ENCODE peak calls at places on chromosome 17, in six cellular contexts. X is CD8-positive, alpha-beta T cell; V is lung; J is IMR-90; H is tibial nerve; L is thoracic aorta. E is an unnamed sample.

GRCh38 chr17:66711936-66712335 is 123.0 kb upstream of the CACNG5 start:
- DNase-seq in V (peak), J (no peak), L (no peak), X (no peak), H (peak), E (no peak)

GRCh38 chr17:27764589-27764988 is 35.7 kb downstream of the NOS2 start:
- DNase-seq in L (no peak), J (no peak), V (no peak), X (no peak), H (no peak), E (no peak)

GRCh38 chr17:47935961-47936360 is 5.4 kb upstream of the PNPO start:
- DNase-seq in X (no peak), V (no peak), J (peak), L (no peak), H (no peak), E (peak)

GRCh38 chr17:73625006-73625405 is 19.2 kb downstream of the SDK2 start:
- DNase-seq in H (no peak), V (no peak), X (no peak), L (no peak), J (no peak), E (peak)

GRCh38 chr17:3603119-3603869 is 5.9 kb downstream of the TRPV1 start:
- DNase-seq in V (no peak), X (no peak), H (no peak), L (no peak), J (peak), E (peak)

GRCh38 chr17:10130733-10131132 is 67.7 kb downstream of the GAS7 start:
- DNase-seq in H (no peak), X (no peak), L (no peak), V (no peak), J (peak), E (no peak)

GRCh38 chr17:4551141-4551540 is 4.0 kb downstream of the MYBBP1A start:
- DNase-seq in V (no peak), X (no peak), J (no peak), L (no peak), H (no peak), E (no peak)

GRCh38 chr17:16934133-16934795 is 37.7 kb downstream of the TNFRSF13B start:
- DNase-seq in V (no peak), J (no peak), X (no peak), H (no peak), L (no peak), E (no peak)

GRCh38 chr17:12254460-12254859 is 233.8 kb downstream of the MAP2K4 start:
- DNase-seq in X (no peak), V (no peak), L (no peak), J (no peak), H (no peak), E (no peak)

GRCh38 chr17:42682400-42683384 is at the start of gene CNTNAP1:
- DNase-seq in L (no peak), X (no peak), J (peak), V (no peak), H (no peak), E (no peak)

GRCh38 chr17:11871773-11872172 is 125.5 kb downstream of the ZNF18 start:
- DNase-seq in L (no peak), X (no peak), V (no peak), H (no peak), J (no peak), E (no peak)

GRCh38 chr17:77363821-77364361 is 223.1 kb downstream of the SEC14L1 start:
- DNase-seq in L (no peak), X (no peak), V (no peak), J (peak), H (no peak), E (no peak)

GRCh38 chr17:44269795-44270320 is 1.9 kb upstream of the SLC4A1 start:
- DNase-seq in H (no peak), V (no peak), X (no peak), J (no peak), L (no peak), E (no peak)
- H3K27ac ChIP-seq in H (no peak), V (no peak), X (no peak), J (no peak), L (no peak), E (no peak)

DNA sequence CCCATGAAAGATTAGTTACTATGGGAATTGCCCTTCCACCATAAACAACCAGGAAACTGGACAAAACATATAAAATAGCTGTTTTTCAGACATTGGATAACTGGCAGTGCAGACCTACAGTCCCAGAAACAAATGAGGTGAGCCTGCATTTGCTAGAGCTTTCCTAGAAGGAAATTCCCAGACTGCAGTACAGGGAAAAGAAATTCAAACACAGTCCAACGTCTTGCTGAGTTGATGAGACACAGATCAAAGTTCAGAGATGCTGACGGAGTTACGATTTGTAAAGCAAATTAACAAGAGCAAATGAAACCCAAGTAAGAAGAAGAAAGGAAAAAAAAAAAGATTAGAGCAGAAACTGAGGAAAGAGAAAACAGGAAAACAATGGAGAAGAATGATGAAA is 41.3 kb upstream of the MNT start:
- DNase-seq in V (no peak), L (no peak), X (no peak), H (no peak), J (peak), E (no peak)
- H3K27ac ChIP-seq in V (no peak), L (no peak), X (no peak), H (no peak), J (no peak), E (no peak)

DNA sequence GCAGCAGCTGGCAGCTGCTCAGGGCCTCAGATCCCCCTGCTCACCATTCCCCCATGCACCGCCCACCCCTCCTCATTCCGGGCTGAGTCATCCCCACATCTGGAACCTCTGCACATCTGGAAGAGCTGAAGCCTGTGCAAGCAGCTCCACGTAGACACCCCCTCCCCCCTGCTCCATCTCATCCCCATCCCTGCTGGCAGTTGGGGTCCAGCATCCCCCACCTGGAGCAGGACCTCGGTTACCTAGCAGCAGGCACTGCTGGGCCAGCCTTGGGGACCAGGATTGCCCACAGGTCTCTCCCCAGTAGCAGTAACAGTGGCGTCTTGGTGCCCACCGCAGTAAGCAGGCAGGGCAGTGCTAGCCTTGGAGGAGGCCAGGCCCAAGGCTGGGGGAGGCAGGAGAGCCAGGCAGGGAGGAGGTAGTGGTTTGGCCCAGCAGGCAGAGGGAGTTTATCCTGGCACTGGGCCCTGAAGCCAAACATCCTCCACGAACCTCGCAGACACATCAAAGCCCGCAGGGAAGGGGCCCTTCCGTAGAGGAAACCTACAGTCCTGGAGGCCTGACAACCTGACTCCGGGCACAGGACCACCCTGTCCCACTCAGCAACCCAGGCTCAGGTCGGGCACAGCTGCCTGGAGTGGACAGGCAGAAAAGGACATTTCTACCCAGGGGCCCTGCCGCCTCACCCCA is 7.7 kb upstream of the TMEM92 start:
- DNase-seq in X (no peak), L (no peak), V (peak), H (peak), J (peak), E (no peak)
- H3K27ac ChIP-seq in X (no peak), L (no peak), V (no peak), H (peak), J (peak), E (no peak)

DNA sequence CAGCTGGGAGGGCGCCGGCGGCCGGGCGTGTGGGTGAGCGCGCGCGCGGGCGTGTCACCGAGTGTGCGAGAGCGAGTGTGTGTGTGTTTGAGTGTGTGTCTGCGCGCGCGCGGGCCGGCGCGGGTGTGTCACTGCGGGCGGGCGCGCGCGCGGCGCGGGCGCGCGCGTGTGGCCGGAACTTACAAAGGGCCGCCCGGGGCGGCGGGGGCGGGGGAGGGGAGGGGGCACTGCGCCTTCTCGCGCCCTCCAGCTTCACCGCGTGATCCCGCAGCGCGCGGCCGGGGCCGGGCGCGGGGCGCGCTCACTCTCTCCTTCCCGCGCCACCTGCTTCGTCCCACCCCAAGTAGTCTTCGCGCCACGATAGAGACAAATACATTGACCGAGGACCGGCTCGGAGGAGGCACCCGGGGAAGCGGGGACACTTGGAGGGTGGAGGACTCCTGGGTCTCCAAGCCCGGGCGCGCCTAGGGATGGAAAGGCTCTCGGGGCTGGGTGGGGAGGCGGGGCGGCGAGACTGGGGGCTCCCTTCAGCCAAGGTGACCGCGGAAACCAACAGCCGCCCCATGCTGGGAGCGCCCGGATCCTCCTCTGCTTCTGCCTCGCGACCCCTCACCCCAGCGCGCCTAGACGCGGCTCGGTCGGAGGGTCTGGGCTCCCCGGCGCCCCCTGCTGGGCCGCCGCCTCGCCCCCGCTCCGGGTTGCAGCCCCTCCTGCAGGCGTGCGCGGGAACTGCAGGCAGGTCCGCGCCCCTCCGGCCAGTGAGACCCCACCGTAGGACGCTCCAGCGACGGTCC is at the start of gene SRCIN1:
- DNase-seq in J (peak), V (no peak), X (peak), L (no peak), H (no peak), E (no peak)
- H3K27ac ChIP-seq in J (no peak), V (no peak), X (no peak), L (no peak), H (no peak), E (no peak)

GRCh38 chr17:37820313-37821024 is 75.6 kb upstream of the HNF1B start:
- DNase-seq in X (no peak), J (no peak), H (no peak), V (no peak), L (no peak), E (no peak)
- H3K27ac ChIP-seq in X (no peak), J (no peak), H (no peak), V (no peak), L (no peak), E (no peak)

DNA sequence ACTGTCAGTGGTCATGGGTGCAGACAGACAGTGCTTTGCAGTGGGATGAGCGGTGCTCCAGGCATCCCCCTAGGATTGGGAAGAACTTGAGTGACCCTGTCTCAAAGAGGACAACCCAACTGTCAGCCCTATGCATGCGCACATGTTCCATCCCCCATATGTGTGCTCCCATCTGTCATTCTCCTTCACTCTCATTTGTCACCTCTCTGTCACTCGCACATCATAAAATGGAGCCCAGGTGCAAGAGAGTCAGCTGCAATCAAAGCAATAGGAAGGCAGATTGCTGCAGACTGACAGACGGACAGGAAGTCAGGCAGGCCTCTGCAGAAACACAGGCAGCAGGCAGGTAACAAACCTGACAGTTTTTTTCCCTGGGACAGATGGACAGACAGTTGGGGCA is 101.8 kb upstream of the CCL1 start:
- DNase-seq in X (no peak), J (no peak), H (no peak), L (no peak), V (no peak), E (no peak)
- H3K27ac ChIP-seq in X (no peak), J (no peak), H (no peak), L (no peak), V (no peak), E (no peak)

GRCh38 chr17:2485543-2485942 is 26.1 kb downstream of the METTL16 start:
- DNase-seq in H (no peak), L (no peak), X (no peak), J (no peak), V (no peak), E (no peak)
- H3K27ac ChIP-seq in H (no peak), L (no peak), X (no peak), J (no peak), V (no peak), E (peak)

E was measured in epithelial cell of prostate.